ENCODE peak calls at places on chromosomes 4 and X, in six cellular contexts. One of them, this sample, is unnamed.

GRCh38 chrX:926070-926469 is 286.4 kb downstream of the CRLF2 start:
- DNase-seq in pancreas: no peak
- DNase-seq in left lung: no peak
- DNase-seq in CD8-positive, alpha-beta T cell: no peak
- DNase-seq in IMR-90: no peak
- DNase-seq in adrenal gland: no peak
- DNase-seq in this sample: no peak

GRCh38 chr4:34417160-34417559 is 1827.2 kb downstream of the ARAP2 start:
- DNase-seq in pancreas: no peak
- DNase-seq in left lung: peak; percentile 6
- DNase-seq in CD8-positive, alpha-beta T cell: no peak
- DNase-seq in IMR-90: no peak
- DNase-seq in adrenal gland: no peak
- DNase-seq in this sample: peak; percentile 30

GRCh38 chrX:153955451-153955732 is 10.9 kb upstream of the RENBP start:
- DNase-seq in pancreas: no peak
- DNase-seq in left lung: no peak
- DNase-seq in CD8-positive, alpha-beta T cell: no peak
- DNase-seq in IMR-90: no peak
- DNase-seq in adrenal gland: no peak
- DNase-seq in this sample: no peak

GRCh38 chr4:168557658-168558057 is 60.8 kb downstream of the PALLD start:
- DNase-seq in pancreas: no peak
- DNase-seq in left lung: no peak
- DNase-seq in CD8-positive, alpha-beta T cell: no peak
- DNase-seq in IMR-90: no peak
- DNase-seq in adrenal gland: no peak
- DNase-seq in this sample: no peak

GRCh38 chr4:154491341-154491679 is 289 bp downstream of the DCHS2 start:
- DNase-seq in pancreas: peak; percentile 56
- DNase-seq in left lung: no peak
- DNase-seq in CD8-positive, alpha-beta T cell: no peak
- DNase-seq in IMR-90: peak; percentile 5
- DNase-seq in adrenal gland: no peak
- DNase-seq in this sample: no peak

GRCh38 chrX:110414679-110415439 is 56.2 kb downstream of the RTL9 start:
- DNase-seq in pancreas: no peak
- DNase-seq in left lung: no peak
- DNase-seq in CD8-positive, alpha-beta T cell: no peak
- DNase-seq in IMR-90: peak; percentile 77
- DNase-seq in adrenal gland: no peak
- DNase-seq in this sample: no peak

GRCh38 chr4:32840461-32841189 is 2120.5 kb downstream of the PCDH7 start:
- DNase-seq in pancreas: no peak
- DNase-seq in left lung: no peak
- DNase-seq in CD8-positive, alpha-beta T cell: no peak
- DNase-seq in IMR-90: no peak
- DNase-seq in adrenal gland: no peak
- DNase-seq in this sample: no peak

GRCh38 chr4:142095886-142096605 is 459.7 kb downstream of the IL15 start:
- DNase-seq in pancreas: no peak
- DNase-seq in left lung: no peak
- DNase-seq in CD8-positive, alpha-beta T cell: no peak
- DNase-seq in IMR-90: peak; percentile 96
- DNase-seq in adrenal gland: peak; percentile 91
- DNase-seq in this sample: peak; percentile 91

GRCh38 chr4:164529486-164529885 is 224.4 kb upstream of the SMIM31 start:
- DNase-seq in pancreas: no peak
- DNase-seq in left lung: no peak
- DNase-seq in CD8-positive, alpha-beta T cell: no peak
- DNase-seq in IMR-90: no peak
- DNase-seq in adrenal gland: no peak
- DNase-seq in this sample: no peak

GRCh38 chr4:141686146-141686775 is 49.9 kb downstream of the IL15 start:
- DNase-seq in pancreas: no peak
- DNase-seq in left lung: no peak
- DNase-seq in CD8-positive, alpha-beta T cell: no peak
- DNase-seq in IMR-90: peak; percentile 52
- DNase-seq in adrenal gland: peak; percentile 14
- DNase-seq in this sample: peak; percentile 60

GRCh38 chrX:45400380-45400779 is 199.7 kb upstream of the DIPK2B start:
- DNase-seq in pancreas: no peak
- DNase-seq in left lung: no peak
- DNase-seq in CD8-positive, alpha-beta T cell: no peak
- DNase-seq in IMR-90: peak; percentile 40
- DNase-seq in adrenal gland: peak; percentile 8
- DNase-seq in this sample: no peak

GRCh38 chrX:9928083-9928482 is 39.1 kb upstream of the CLDN34 start:
- DNase-seq in pancreas: no peak
- DNase-seq in left lung: no peak
- DNase-seq in CD8-positive, alpha-beta T cell: no peak
- DNase-seq in IMR-90: peak; percentile 13
- DNase-seq in adrenal gland: no peak
- DNase-seq in this sample: no peak

GRCh38 chrX:15838017-15838416 is 16.6 kb downstream of the AP1S2 start:
- DNase-seq in pancreas: no peak
- DNase-seq in left lung: no peak
- DNase-seq in CD8-positive, alpha-beta T cell: no peak
- DNase-seq in IMR-90: no peak
- DNase-seq in adrenal gland: no peak
- DNase-seq in this sample: no peak
- TF ChIP-seq CTCF in pancreas: no peak
- TF ChIP-seq CTCF in left lung: no peak
- TF ChIP-seq CTCF in CD8-positive, alpha-beta T cell: peak; percentile 35
- TF ChIP-seq CTCF in IMR-90: no peak
- TF ChIP-seq CTCF in adrenal gland: peak; percentile 5
- TF ChIP-seq CTCF in this sample: peak; percentile 14

GRCh38 chr4:119930546-119930945 is 136.1 kb downstream of the MAD2L1 start:
- DNase-seq in pancreas: no peak
- DNase-seq in left lung: no peak
- DNase-seq in CD8-positive, alpha-beta T cell: no peak
- DNase-seq in IMR-90: peak; percentile 8
- DNase-seq in adrenal gland: no peak
- DNase-seq in this sample: no peak
- H3K4me1 ChIP-seq in pancreas: no peaks in the 10 kb centered on the region
- H3K4me1 ChIP-seq in left lung: no peaks in the 10 kb centered on the region
- H3K4me1 ChIP-seq in CD8-positive, alpha-beta T cell: no peaks in the 10 kb centered on the region
- H3K4me1 ChIP-seq in IMR-90: peaks cover 3% of the 10 kb centered on the region
- H3K4me1 ChIP-seq in adrenal gland: no peaks in the 10 kb centered on the region
- H3K4me1 ChIP-seq in this sample: no peaks in the 10 kb centered on the region

DNA sequence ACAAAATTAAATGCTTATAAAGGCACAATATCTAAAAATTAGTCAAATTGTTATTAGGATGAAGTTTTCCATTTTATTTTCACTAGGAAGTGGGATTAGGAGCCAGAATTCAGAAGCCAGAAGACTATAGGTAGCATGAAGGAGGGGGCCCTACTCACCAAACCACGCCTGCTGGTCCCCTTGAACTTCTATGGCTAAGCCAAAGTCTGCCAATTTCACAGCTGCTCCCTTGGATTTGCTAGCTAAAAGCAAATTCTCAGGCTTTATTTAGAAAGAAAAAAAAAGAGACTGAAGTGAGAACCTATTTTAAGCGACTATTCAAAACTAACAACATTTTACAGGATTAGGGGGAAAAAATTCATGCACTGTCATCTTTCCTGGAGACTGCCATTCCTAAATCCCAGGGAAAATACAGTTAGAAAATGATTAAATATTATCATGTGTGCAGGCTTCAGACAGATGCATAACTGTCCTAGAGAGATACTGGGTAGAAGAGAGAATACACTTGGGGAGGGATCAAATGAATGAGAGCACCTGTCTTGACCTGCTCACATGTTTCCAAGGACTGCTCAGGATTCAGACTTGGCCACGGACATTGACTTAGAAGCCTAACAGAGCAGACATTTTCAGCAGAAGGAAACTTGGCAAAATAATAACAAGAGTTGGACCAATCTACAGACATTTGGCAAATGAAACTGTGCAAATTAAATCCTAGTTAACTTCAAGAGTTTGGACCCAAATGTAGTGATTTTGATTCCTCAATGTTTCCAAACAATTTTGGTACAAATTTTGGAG is 224.2 kb downstream of the CAMK2D start:
- DNase-seq in pancreas: no peak
- DNase-seq in left lung: no peak
- DNase-seq in CD8-positive, alpha-beta T cell: no peak
- DNase-seq in IMR-90: no peak
- DNase-seq in adrenal gland: no peak
- DNase-seq in this sample: no peak
- H3K27ac ChIP-seq in pancreas: no peak overlapping the region
- H3K27ac ChIP-seq in left lung: no peak overlapping the region
- H3K27ac ChIP-seq in CD8-positive, alpha-beta T cell: no peak overlapping the region
- H3K27ac ChIP-seq in IMR-90: no peak overlapping the region
- H3K27ac ChIP-seq in adrenal gland: no peak overlapping the region
- H3K27ac ChIP-seq in this sample: no peak overlapping the region

GRCh38 chrX:139360356-139360755 is 170.2 kb upstream of the F9 start:
- DNase-seq in pancreas: no peak
- DNase-seq in left lung: no peak
- DNase-seq in CD8-positive, alpha-beta T cell: no peak
- DNase-seq in IMR-90: no peak
- DNase-seq in adrenal gland: no peak
- DNase-seq in this sample: no peak
- TF ChIP-seq CTCF in pancreas: no peak
- TF ChIP-seq CTCF in left lung: no peak
- TF ChIP-seq CTCF in CD8-positive, alpha-beta T cell: no peak
- TF ChIP-seq CTCF in IMR-90: no peak
- TF ChIP-seq CTCF in adrenal gland: no peak
- TF ChIP-seq CTCF in this sample: no peak

GRCh38 chr4:146063143-146063542 is 112.4 kb upstream of the LSM6 start:
- DNase-seq in pancreas: no peak
- DNase-seq in left lung: no peak
- DNase-seq in CD8-positive, alpha-beta T cell: no peak
- DNase-seq in IMR-90: no peak
- DNase-seq in adrenal gland: no peak
- DNase-seq in this sample: no peak
- H3K4me1 ChIP-seq in pancreas: no peaks in the 10 kb centered on the region
- H3K4me1 ChIP-seq in left lung: peaks cover 5% of the 10 kb centered on the region
- H3K4me1 ChIP-seq in CD8-positive, alpha-beta T cell: no peaks in the 10 kb centered on the region
- H3K4me1 ChIP-seq in IMR-90: no peaks in the 10 kb centered on the region
- H3K4me1 ChIP-seq in adrenal gland: no peaks in the 10 kb centered on the region
- H3K4me1 ChIP-seq in this sample: no peaks in the 10 kb centered on the region

This sample was measured in foreskin keratinocyte.